ENCODE peak calls at places on chromosomes 3 and 15, in eight cellular contexts. G, U, O, K, W, T, V and X are unnamed samples.

GRCh38 chr3:171458056-171458856 is 1.9 kb downstream of the TNIK start:
- DNase-seq in G (peak; percentile 20), U (no peak), O (no peak), K (no peak), W (no peak), T (peak; percentile 38), V (no peak), X (no peak)

GRCh38 chr3:170021083-170021482 is 16.7 kb upstream of the GPR160 start:
- DNase-seq in G (no peak), U (no peak), O (no peak), K (no peak), W (no peak), T (no peak), V (peak; percentile 66), X (no peak)

GRCh38 chr3:195847061-195847950 is 35.6 kb upstream of the MUC4 start:
- DNase-seq in G (no peak), U (peak; percentile 65), O (no peak), K (no peak), W (peak; percentile 21), T (no peak), V (no peak), X (no peak)

GRCh38 chr3:118804959-118805358 is 229.7 kb downstream of the IGSF11 start:
- DNase-seq in G (no peak), U (no peak), O (no peak), K (no peak), W (no peak), T (no peak), V (no peak), X (no peak)

GRCh38 chr15:77851696-77852095 is 219.0 kb upstream of the LINGO1 start:
- DNase-seq in G (no peak), U (no peak), O (no peak), K (peak; percentile 39), W (no peak), T (no peak), V (no peak), X (no peak)

GRCh38 chr3:125591116-125591755 is 4.1 kb downstream of the OSBPL11 start:
- DNase-seq in G (no peak), U (no peak), O (no peak), K (no peak), W (no peak), T (no peak), V (peak; percentile 5), X (no peak)

GRCh38 chr3:71218508-71218907 is 365.0 kb downstream of the FOXP1 start:
- DNase-seq in G (no peak), U (no peak), O (no peak), K (no peak), W (no peak), T (no peak), V (no peak), X (no peak)

GRCh38 chr15:46080018-46080417 is 445.2 kb downstream of the SQOR start:
- DNase-seq in G (no peak), U (no peak), O (no peak), K (no peak), W (no peak), T (no peak), V (no peak), X (no peak)

GRCh38 chr3:41000471-41000870 is 198.8 kb upstream of the CTNNB1 start:
- DNase-seq in G (no peak), U (no peak), O (no peak), K (no peak), W (no peak), T (no peak), V (no peak), X (no peak)

GRCh38 chr3:100120022-100120421 is 5.7 kb upstream of the FILIP1L start:
- DNase-seq in G (no peak), U (no peak), O (no peak), K (no peak), W (no peak), T (no peak), V (no peak), X (no peak)

GRCh38 chr15:62391565-62392262 is 226.6 kb upstream of the C2CD4B start:
- DNase-seq in G (peak; percentile 63), U (no peak), O (no peak), K (peak; percentile 53), W (peak; percentile 72), T (no peak), V (peak; percentile 5), X (peak; percentile 58)

GRCh38 chr15:37059051-37059450 is 41.3 kb downstream of the MEIS2 start:
- DNase-seq in G (no peak), U (peak; percentile 41), O (no peak), K (no peak), W (no peak), T (no peak), V (no peak), X (peak; percentile 63)

GRCh38 chr15:35481992-35482391 is 64.0 kb downstream of the DPH6 start:
- DNase-seq in G (no peak), U (peak; percentile 67), O (no peak), K (no peak), W (no peak), T (no peak), V (no peak), X (peak; percentile 92)

GRCh38 chr3:8523041-8523440 is 21.4 kb downstream of the LMCD1 start:
- DNase-seq in G (no peak), U (no peak), O (no peak), K (no peak), W (no peak), T (no peak), V (no peak), X (no peak)

GRCh38 chr3:74614133-74614967 is at the start of gene CNTN3:
- DNase-seq in G (peak; percentile 21), U (no peak), O (no peak), K (peak; percentile 48), W (peak; percentile 21), T (no peak), V (no peak), X (no peak)

GRCh38 chr15:68424754-68425390 is 7.1 kb downstream of the ITGA11 start:
- DNase-seq in G (no peak), U (no peak), O (no peak), K (no peak), W (no peak), T (no peak), V (no peak), X (no peak)

DNA sequence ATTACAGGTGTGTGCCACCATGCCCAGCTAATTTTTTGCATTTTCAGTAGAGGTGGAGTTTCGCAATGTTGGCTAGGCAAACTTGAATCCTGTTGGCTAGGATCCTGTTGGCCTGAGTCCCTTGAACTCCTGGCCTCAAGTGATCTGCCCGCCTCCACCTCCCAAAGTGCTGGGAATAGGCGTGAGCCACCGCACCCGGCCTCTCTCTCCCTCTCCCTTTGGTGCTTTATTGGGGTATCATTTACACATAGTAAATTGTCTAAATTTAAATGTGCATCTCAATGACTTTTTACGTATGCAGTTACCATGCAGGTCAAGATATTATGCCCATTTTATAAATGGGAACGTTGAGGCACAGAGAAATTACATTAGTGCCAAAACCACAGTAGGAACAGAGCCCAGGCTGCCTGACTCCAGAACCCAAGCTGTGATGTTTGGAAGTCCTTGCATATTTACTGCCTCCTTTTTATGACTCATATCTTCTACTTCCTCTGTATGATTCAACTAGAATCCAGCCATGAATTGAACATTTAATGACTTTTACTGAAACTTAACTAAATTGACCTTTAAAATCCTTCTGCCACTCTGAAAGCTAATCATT is 34.0 kb upstream of the RPP14 start:
- DNase-seq in G (no peak), U (peak; percentile 87), O (no peak), K (no peak), W (no peak), T (no peak), V (no peak), X (peak; percentile 57)
- H3K27ac ChIP-seq in G (no peak overlapping the region), U (peak overlapping the region; percentile 70), O (no peak overlapping the region), K (no peak overlapping the region), W (no peak overlapping the region), T (no peak overlapping the region), V (no peak overlapping the region), X (peak overlapping the region; percentile 13)

GRCh38 chr3:25897019-25897418 is 107.1 kb downstream of the OXSM start:
- DNase-seq in G (no peak), U (peak; percentile 9), O (no peak), K (no peak), W (peak; percentile 25), T (no peak), V (peak; percentile 71), X (no peak)
- TF ChIP-seq CTCF in G (peak; percentile 53), U (peak; percentile 47), O (no peak), K (no peak), W (peak; percentile 45), T (no peak), V (peak; percentile 96), X (peak; percentile 27)

GRCh38 chr15:67201136-67201535 is 53.3 kb downstream of the AAGAB start:
- DNase-seq in G (no peak), U (no peak), O (no peak), K (no peak), W (no peak), T (no peak), V (no peak), X (no peak)
- H3K27ac ChIP-seq in G (no peak overlapping the region), U (no peak overlapping the region), O (no peak overlapping the region), K (no peak overlapping the region), W (no peak overlapping the region), T (no peak overlapping the region), V (no peak overlapping the region), X (no peak overlapping the region)

GRCh38 chr15:39580630-39581500 is at the start of gene THBS1:
- DNase-seq in G (peak; percentile 87), U (peak; percentile 94), O (peak; percentile 19), K (peak; percentile 92), W (peak; percentile 85), T (no peak), V (no peak), X (peak; percentile 82)

GRCh38 chr15:39581501-39582285 is 814 bp downstream of the THBS1 start:
- DNase-seq in G (peak; percentile 50), U (no peak), O (no peak), K (peak; percentile 76), W (peak; percentile 68), T (no peak), V (no peak), X (peak; percentile 70)

GRCh38 chr15:39579487-39580116 is 1.3 kb upstream of the THBS1 start:
- DNase-seq in G (peak; percentile 74), U (peak; percentile 90), O (no peak), K (peak; percentile 71), W (peak; percentile 76), T (no peak), V (no peak), X (peak; percentile 94)

GRCh38 chr15:39580117-39580629 is 706 bp upstream of the THBS1 start:
- DNase-seq in G (peak; percentile 93), U (peak; percentile 93), O (peak; percentile 50), K (peak; percentile 93), W (peak; percentile 94), T (peak; percentile 71), V (peak; percentile 66), X (peak; percentile 84)

DNA sequence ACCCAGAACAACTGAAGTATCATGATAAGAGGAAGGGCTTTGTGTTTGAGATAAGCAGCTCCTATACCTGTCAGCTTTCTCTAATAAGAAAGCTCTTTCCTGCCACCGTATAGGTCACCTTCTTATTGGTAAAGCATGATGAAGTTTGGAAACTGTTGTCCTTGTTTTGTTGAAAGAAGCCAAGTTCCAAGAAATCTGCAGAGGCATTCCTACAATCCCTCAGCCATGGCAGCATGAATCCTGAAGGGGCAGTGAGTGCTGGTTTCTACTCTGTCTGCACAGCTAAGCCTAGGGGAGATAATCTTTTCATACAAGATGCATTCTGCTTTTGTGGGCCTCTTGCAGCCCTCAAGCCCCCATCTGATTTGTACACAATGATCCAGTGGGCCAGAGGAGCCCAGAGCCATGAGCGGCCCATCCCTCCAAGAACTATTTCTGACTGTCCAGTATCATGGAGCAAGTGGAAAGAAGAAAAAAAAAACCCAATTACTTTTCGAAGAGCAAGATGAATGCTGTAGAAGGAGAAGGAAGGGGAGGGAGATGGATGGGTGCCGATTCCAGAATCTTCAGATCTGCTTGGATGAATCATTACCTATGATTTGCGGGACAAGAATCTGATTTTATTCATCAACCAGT is 1.9 kb upstream of the THBS1 start:
- DNase-seq in G (no peak), U (no peak), O (no peak), K (no peak), W (no peak), T (no peak), V (no peak), X (no peak)
- TF ChIP-seq CTCF in G (peak; percentile 19), U (peak; percentile 56), O (no peak), K (no peak), W (no peak), T (no peak), V (no peak), X (no peak)